ENCODE peak calls at places on chromosome 10, in four cellular contexts. P is WTC11, T is T1000, M is omental fat pad. C is an unnamed sample.
A peak's percentile ranks its signal among the peaks of the same experiment; 100 is the strongest.

GRCh38 chr10:122164815-122165491 is 106.1 kb upstream of the BTBD16 start:
- DNase-seq in P (no peak), T (no peak), M (no peak), C (no peak)

GRCh38 chr10:34996843-34997242 is 93.3 kb downstream of the CUL2 start:
- DNase-seq in P (no peak), T (no peak), M (no peak), C (no peak)

GRCh38 chr10:101974091-101974799 is 81.7 kb downstream of the ARMH3 start:
- DNase-seq in P (no peak), T (no peak), M (no peak), C (no peak)

GRCh38 chr10:112949128-112949823 is 771 bp upstream of the TCF7L2 start:
- DNase-seq in P (no peak), T (no peak), M (no peak), C (peak; percentile 38)

GRCh38 chr10:1712314-1712713 is 25.0 kb downstream of the ADARB2 start:
- DNase-seq in P (no peak), T (no peak), M (no peak), C (no peak)

GRCh38 chr10:103473261-103473671 is 5.8 kb downstream of the CALHM3 start:
- DNase-seq in P (no peak), T (no peak), M (no peak), C (no peak)

GRCh38 chr10:15313034-15313433 is 58.1 kb downstream of the FAM171A1 start:
- DNase-seq in P (no peak), T (no peak), M (no peak), C (no peak)

GRCh38 chr10:89207801-89208551 is 859 bp upstream of the CH25H start:
- DNase-seq in P (peak; percentile 49), T (no peak), M (no peak), C (peak; percentile 17)

GRCh38 chr10:73876971-73877370 is 2.6 kb upstream of the CAMK2G start:
- DNase-seq in P (no peak), T (no peak), M (no peak), C (peak; percentile 35)

GRCh38 chr10:51733061-51733460 is 33.7 kb upstream of the CSTF2T start:
- DNase-seq in P (no peak), T (no peak), M (no peak), C (no peak)

GRCh38 chr10:119429771-119430170 is 112.7 kb downstream of the RGS10 start:
- DNase-seq in P (no peak), T (no peak), M (no peak), C (no peak)

GRCh38 chr10:126014309-126014708 is 117.9 kb downstream of the FANK1 start:
- DNase-seq in P (no peak), T (no peak), M (no peak), C (no peak)

GRCh38 chr10:78756604-78757442 is 311.9 kb upstream of the ZMIZ1 start:
- DNase-seq in P (no peak), T (peak; percentile 73), M (peak; percentile 56), C (peak; percentile 86)

C was measured in PC-9.